ENCODE peak calls at places on chromosomes 13 and 19, in five cellular contexts. One of them, this sample, is unnamed.

GRCh38 chr13:109567315-109567714 is 219.1 kb downstream of the IRS2 start:
- DNase-seq in CD4-positive, alpha-beta T cell: no peak
- DNase-seq in neural crest cell: no peak
- DNase-seq in upper lobe of right lung: no peak
- DNase-seq in A549: no peak
- DNase-seq in this sample: no peak

GRCh38 chr19:13978306-13978705 is 26.0 kb downstream of the DCAF15 start:
- DNase-seq in CD4-positive, alpha-beta T cell: no peak
- DNase-seq in upper lobe of right lung: peak
- DNase-seq in neural crest cell: peak
- DNase-seq in A549: no peak
- DNase-seq in this sample: peak

GRCh38 chr19:43124360-43124759 is 41.9 kb upstream of the PSG2 start:
- DNase-seq in upper lobe of right lung: no peak
- DNase-seq in CD4-positive, alpha-beta T cell: no peak
- DNase-seq in neural crest cell: no peak
- DNase-seq in A549: no peak
- DNase-seq in this sample: no peak

GRCh38 chr13:114019367-114019766 is 45.5 kb upstream of the C13orf46 start:
- DNase-seq in neural crest cell: no peak
- DNase-seq in CD4-positive, alpha-beta T cell: peak
- DNase-seq in A549: no peak
- DNase-seq in upper lobe of right lung: no peak
- DNase-seq in this sample: peak

GRCh38 chr13:110617326-110618072 is 2.2 kb downstream of the NAXD start:
- DNase-seq in neural crest cell: no peak
- DNase-seq in upper lobe of right lung: no peak
- DNase-seq in CD4-positive, alpha-beta T cell: no peak
- DNase-seq in A549: no peak
- DNase-seq in this sample: no peak

GRCh38 chr19:44072543-44073401 is 813 bp downstream of the ZNF284 start:
- DNase-seq in A549: no peak
- DNase-seq in CD4-positive, alpha-beta T cell: no peak
- DNase-seq in neural crest cell: no peak
- DNase-seq in upper lobe of right lung: no peak
- DNase-seq in this sample: peak

GRCh38 chr19:54189020-54189667 is at the start of gene MBOAT7:
- DNase-seq in upper lobe of right lung: no peak
- DNase-seq in neural crest cell: no peak
- DNase-seq in A549: no peak
- DNase-seq in CD4-positive, alpha-beta T cell: no peak
- DNase-seq in this sample: no peak

GRCh38 chr13:73194310-73194709 is 135.5 kb downstream of the KLF5 start:
- DNase-seq in upper lobe of right lung: no peak
- DNase-seq in neural crest cell: no peak
- DNase-seq in CD4-positive, alpha-beta T cell: no peak
- DNase-seq in A549: peak
- DNase-seq in this sample: no peak

GRCh38 chr13:73578251-73578875 is 519.6 kb downstream of the KLF5 start:
- DNase-seq in upper lobe of right lung: no peak
- DNase-seq in CD4-positive, alpha-beta T cell: no peak
- DNase-seq in A549: no peak
- DNase-seq in neural crest cell: no peak
- DNase-seq in this sample: no peak

GRCh38 chr19:51651216-51651846 is 4.7 kb upstream of the SIGLEC14 start:
- DNase-seq in CD4-positive, alpha-beta T cell: no peak
- DNase-seq in A549: no peak
- DNase-seq in upper lobe of right lung: no peak
- DNase-seq in neural crest cell: no peak
- DNase-seq in this sample: no peak

GRCh38 chr13:66837246-66837645 is 392.9 kb downstream of the PCDH9 start:
- DNase-seq in CD4-positive, alpha-beta T cell: no peak
- DNase-seq in neural crest cell: no peak
- DNase-seq in A549: no peak
- DNase-seq in upper lobe of right lung: no peak
- DNase-seq in this sample: no peak

GRCh38 chr13:63124863-63125262 is 1709.2 kb upstream of the PCDH20 start:
- DNase-seq in neural crest cell: no peak
- DNase-seq in upper lobe of right lung: no peak
- DNase-seq in A549: peak
- DNase-seq in CD4-positive, alpha-beta T cell: no peak
- DNase-seq in this sample: no peak

GRCh38 chr13:48892311-48892710 is 83.4 kb upstream of the FNDC3A start:
- DNase-seq in CD4-positive, alpha-beta T cell: no peak
- DNase-seq in neural crest cell: no peak
- DNase-seq in A549: peak
- DNase-seq in upper lobe of right lung: no peak
- DNase-seq in this sample: peak

GRCh38 chr13:99215466-99215865 is 14.8 kb downstream of the UBAC2 start:
- DNase-seq in neural crest cell: no peak
- DNase-seq in A549: no peak
- DNase-seq in upper lobe of right lung: no peak
- DNase-seq in CD4-positive, alpha-beta T cell: peak
- DNase-seq in this sample: no peak

GRCh38 chr13:79549355-79550106 is 68.6 kb downstream of the NDFIP2 start:
- DNase-seq in upper lobe of right lung: no peak
- DNase-seq in CD4-positive, alpha-beta T cell: no peak
- DNase-seq in A549: no peak
- DNase-seq in neural crest cell: no peak
- DNase-seq in this sample: no peak

GRCh38 chr19:9178901-9179300 is at the start of gene OR7D2:
- DNase-seq in CD4-positive, alpha-beta T cell: no peak
- DNase-seq in neural crest cell: no peak
- DNase-seq in upper lobe of right lung: no peak
- DNase-seq in A549: no peak
- DNase-seq in this sample: no peak

GRCh38 chr13:75774176-75774575 is 138.0 kb downstream of the LMO7 start:
- DNase-seq in upper lobe of right lung: no peak
- DNase-seq in CD4-positive, alpha-beta T cell: no peak
- DNase-seq in A549: no peak
- DNase-seq in neural crest cell: no peak
- DNase-seq in this sample: no peak

GRCh38 chr13:61466280-61466679 is 50.6 kb upstream of the PCDH20 start:
- DNase-seq in upper lobe of right lung: no peak
- DNase-seq in A549: peak
- DNase-seq in CD4-positive, alpha-beta T cell: no peak
- DNase-seq in neural crest cell: no peak
- DNase-seq in this sample: no peak

GRCh38 chr13:108987488-108987887 is 358.1 kb downstream of the MYO16 start:
- DNase-seq in A549: no peak
- DNase-seq in neural crest cell: no peak
- DNase-seq in CD4-positive, alpha-beta T cell: no peak
- DNase-seq in upper lobe of right lung: no peak
- DNase-seq in this sample: no peak

GRCh38 chr13:47679391-47679790 is 321.7 kb downstream of the SUCLA2 start:
- DNase-seq in upper lobe of right lung: no peak
- DNase-seq in neural crest cell: no peak
- DNase-seq in CD4-positive, alpha-beta T cell: no peak
- DNase-seq in A549: no peak
- DNase-seq in this sample: peak

GRCh38 chr19:55253842-55254624 is 4.8 kb downstream of the PPP6R1 start:
- DNase-seq in A549: no peak
- DNase-seq in upper lobe of right lung: peak
- DNase-seq in neural crest cell: no peak
- DNase-seq in CD4-positive, alpha-beta T cell: peak
- DNase-seq in this sample: no peak

GRCh38 chr13:37715606-37716015 is 117.0 kb upstream of the POSTN start:
- DNase-seq in A549: peak
- DNase-seq in upper lobe of right lung: no peak
- DNase-seq in CD4-positive, alpha-beta T cell: no peak
- DNase-seq in neural crest cell: no peak
- DNase-seq in this sample: peak

GRCh38 chr13:47933688-47934011 is 67.4 kb downstream of the SUCLA2 start:
- DNase-seq in upper lobe of right lung: no peak
- DNase-seq in A549: no peak
- DNase-seq in neural crest cell: no peak
- DNase-seq in CD4-positive, alpha-beta T cell: no peak
- DNase-seq in this sample: no peak

GRCh38 chr19:18058208-18059009 is 28.3 kb downstream of the IL12RB1 start:
- DNase-seq in CD4-positive, alpha-beta T cell: peak
- DNase-seq in neural crest cell: peak
- DNase-seq in A549: peak
- DNase-seq in upper lobe of right lung: peak
- DNase-seq in this sample: peak

GRCh38 chr13:109180905-109181425 is 551.6 kb downstream of the MYO16 start:
- DNase-seq in CD4-positive, alpha-beta T cell: no peak
- DNase-seq in neural crest cell: peak
- DNase-seq in A549: no peak
- DNase-seq in upper lobe of right lung: no peak
- DNase-seq in this sample: no peak

GRCh38 chr13:70959376-70959775 is 851.1 kb upstream of the KLHL1 start:
- DNase-seq in CD4-positive, alpha-beta T cell: no peak
- DNase-seq in A549: no peak
- DNase-seq in upper lobe of right lung: no peak
- DNase-seq in neural crest cell: no peak
- DNase-seq in this sample: no peak

GRCh38 chr19:55311397-55311796 is 13.7 kb downstream of the TMEM150B start:
- DNase-seq in A549: no peak
- DNase-seq in CD4-positive, alpha-beta T cell: no peak
- DNase-seq in neural crest cell: no peak
- DNase-seq in upper lobe of right lung: no peak
- DNase-seq in this sample: no peak

GRCh38 chr13:47846886-47847285 is 154.2 kb downstream of the SUCLA2 start:
- DNase-seq in upper lobe of right lung: no peak
- DNase-seq in neural crest cell: no peak
- DNase-seq in CD4-positive, alpha-beta T cell: no peak
- DNase-seq in A549: no peak
- DNase-seq in this sample: no peak

GRCh38 chr19:19751846-19752245 is 18.9 kb upstream of the ZNF14 start:
- DNase-seq in A549: no peak
- DNase-seq in neural crest cell: no peak
- DNase-seq in CD4-positive, alpha-beta T cell: no peak
- DNase-seq in upper lobe of right lung: no peak
- DNase-seq in this sample: no peak

GRCh38 chr13:24511824-24512207 is 762 bp downstream of the PARP4 start:
- DNase-seq in CD4-positive, alpha-beta T cell: no peak
- DNase-seq in neural crest cell: no peak
- DNase-seq in upper lobe of right lung: no peak
- DNase-seq in A549: no peak
- DNase-seq in this sample: no peak

DNA sequence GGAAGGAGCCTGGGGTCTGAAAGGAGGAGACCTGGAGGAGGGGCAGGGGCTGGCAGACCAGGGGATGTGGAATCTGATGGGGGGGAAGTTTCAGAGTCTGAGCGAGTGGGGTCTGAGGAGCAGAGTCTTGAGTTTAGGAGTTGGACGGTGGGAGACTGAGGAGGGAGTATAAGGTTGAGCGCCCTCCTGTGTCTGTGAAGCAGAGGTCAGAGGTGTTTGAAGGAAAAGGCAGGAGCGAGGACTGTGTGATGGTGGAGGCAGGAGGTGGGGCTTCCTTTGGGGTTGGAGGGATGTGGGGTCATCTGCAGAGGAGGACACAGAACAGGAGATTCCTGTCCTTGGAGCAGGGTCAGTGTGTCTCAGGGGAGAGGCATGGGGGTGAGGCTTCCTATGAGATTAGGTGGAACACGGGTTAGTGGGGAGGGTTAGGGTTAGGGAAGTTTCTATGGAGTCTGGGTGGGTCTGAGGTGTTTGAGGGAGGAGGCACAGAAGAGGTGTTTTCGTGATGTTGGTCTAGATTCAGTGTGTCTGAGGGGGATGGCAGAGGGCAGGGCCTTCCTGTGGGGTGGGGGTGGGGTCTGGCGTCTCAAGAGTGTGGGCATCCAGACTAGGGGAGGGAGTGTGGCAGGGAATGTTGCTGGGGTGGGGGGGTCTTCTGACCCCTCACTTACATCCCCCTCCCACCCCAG is 8.3 kb downstream of the RYR1 start:
- DNase-seq in upper lobe of right lung: no peak
- DNase-seq in CD4-positive, alpha-beta T cell: no peak
- DNase-seq in A549: peak
- DNase-seq in neural crest cell: no peak
- DNase-seq in this sample: no peak
- TF ChIP-seq CTCF in upper lobe of right lung: no peak
- TF ChIP-seq CTCF in CD4-positive, alpha-beta T cell: no peak
- TF ChIP-seq CTCF in A549: no peak
- TF ChIP-seq CTCF in neural crest cell: no peak
- TF ChIP-seq CTCF in this sample: no peak

GRCh38 chr13:112651750-112652511 is 37.9 kb upstream of the ATP11A start:
- DNase-seq in CD4-positive, alpha-beta T cell: no peak
- DNase-seq in A549: no peak
- DNase-seq in neural crest cell: no peak
- DNase-seq in upper lobe of right lung: no peak
- DNase-seq in this sample: no peak

GRCh38 chr13:112651306-112651705 is 38.5 kb upstream of the ATP11A start:
- DNase-seq in CD4-positive, alpha-beta T cell: no peak
- DNase-seq in neural crest cell: no peak
- DNase-seq in A549: no peak
- DNase-seq in upper lobe of right lung: no peak
- DNase-seq in this sample: no peak

GRCh38 chr13:112648101-112648500 is 41.7 kb upstream of the ATP11A start:
- DNase-seq in neural crest cell: no peak
- DNase-seq in A549: no peak
- DNase-seq in upper lobe of right lung: peak
- DNase-seq in CD4-positive, alpha-beta T cell: no peak
- DNase-seq in this sample: no peak

GRCh38 chr13:112647256-112647655 is 42.6 kb upstream of the ATP11A start:
- DNase-seq in A549: no peak
- DNase-seq in neural crest cell: no peak
- DNase-seq in CD4-positive, alpha-beta T cell: no peak
- DNase-seq in upper lobe of right lung: peak
- DNase-seq in this sample: no peak

GRCh38 chr13:112648966-112649690 is 40.7 kb upstream of the ATP11A start:
- DNase-seq in neural crest cell: no peak
- DNase-seq in A549: no peak
- DNase-seq in upper lobe of right lung: peak
- DNase-seq in CD4-positive, alpha-beta T cell: no peak
- DNase-seq in this sample: no peak
- TF ChIP-seq CTCF in neural crest cell: no peak
- TF ChIP-seq CTCF in A549: no peak
- TF ChIP-seq CTCF in upper lobe of right lung: no peak
- TF ChIP-seq CTCF in CD4-positive, alpha-beta T cell: no peak
- TF ChIP-seq CTCF in this sample: no peak

DNA sequence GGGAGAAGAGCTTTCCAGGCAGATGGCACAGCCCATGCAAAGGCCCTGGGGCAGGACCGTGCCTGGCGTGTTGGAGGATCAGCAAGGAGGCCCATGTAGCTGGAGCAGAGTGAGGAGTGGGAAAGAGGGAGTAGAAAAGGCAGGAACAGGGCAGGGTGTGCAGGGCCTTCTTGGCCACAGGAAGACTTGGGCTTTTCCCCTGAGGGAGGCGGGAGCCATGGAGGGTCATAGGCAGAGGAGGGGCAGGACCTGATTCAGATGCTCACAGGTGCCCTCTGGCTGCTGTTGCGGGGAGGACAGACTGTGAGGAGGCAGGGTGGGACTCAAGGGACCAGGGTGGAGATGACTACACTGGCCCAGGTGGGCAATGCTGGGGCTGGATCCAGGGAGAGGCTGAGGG is 13.8 kb upstream of the PTPRS start:
- DNase-seq in A549: peak
- DNase-seq in upper lobe of right lung: no peak
- DNase-seq in neural crest cell: peak
- DNase-seq in CD4-positive, alpha-beta T cell: no peak
- DNase-seq in this sample: no peak
- TF ChIP-seq CTCF in A549: no peak
- TF ChIP-seq CTCF in upper lobe of right lung: no peak
- TF ChIP-seq CTCF in neural crest cell: peak
- TF ChIP-seq CTCF in CD4-positive, alpha-beta T cell: no peak
- TF ChIP-seq CTCF in this sample: peak

GRCh38 chr19:50607874-50608785 is 31.6 kb downstream of the SYT3 start:
- DNase-seq in neural crest cell: peak
- DNase-seq in A549: peak
- DNase-seq in CD4-positive, alpha-beta T cell: peak
- DNase-seq in upper lobe of right lung: peak
- DNase-seq in this sample: peak
- TF ChIP-seq CTCF in neural crest cell: peak
- TF ChIP-seq CTCF in A549: peak
- TF ChIP-seq CTCF in CD4-positive, alpha-beta T cell: no peak
- TF ChIP-seq CTCF in upper lobe of right lung: peak
- TF ChIP-seq CTCF in this sample: peak

This sample was measured in RWPE1.